ENCODE peak calls at places on chromosomes 7 and 10, in five cellular contexts. J is keratinocyte, F is right lobe of liver, V is heart right ventricle, Q is fibroblast of lung. E is an unnamed sample.
A peak's percentile ranks its signal among the peaks of the same experiment; 100 is the strongest.

GRCh38 chr7:131011976-131012375 is 278.0 kb upstream of the KLF14 start:
- DNase-seq in J (no peak), V (no peak), F (no peak), Q (peak; percentile 93), E (no peak)

GRCh38 chr7:131329176-131329570 is 1.5 kb downstream of the MKLN1 start:
- DNase-seq in J (no peak), F (peak; percentile 53), V (no peak), Q (peak; percentile 44), E (no peak)

GRCh38 chr10:631266-631665 is 58.2 kb downstream of the DIP2C start:
- DNase-seq in F (no peak), V (no peak), J (no peak), Q (no peak), E (no peak)

GRCh38 chr10:29736325-29737208 is 101.8 kb upstream of the SVIL start:
- DNase-seq in V (peak; percentile 46), Q (peak; percentile 59), J (no peak), F (peak; percentile 79), E (peak; percentile 11)

GRCh38 chr10:6128591-6129383 is 40.0 kb downstream of the RBM17 start:
- DNase-seq in J (no peak), F (no peak), Q (peak; percentile 73), V (no peak), E (no peak)

GRCh38 chr10:120394446-120394845 is 62.6 kb upstream of the PLPP4 start:
- DNase-seq in V (no peak), F (no peak), Q (no peak), J (no peak), E (no peak)

GRCh38 chr10:132279873-132280645 is 27.7 kb downstream of the STK32C start:
- DNase-seq in J (no peak), F (peak; percentile 7), Q (no peak), V (no peak), E (no peak)

GRCh38 chr7:118029881-118030422 is 154.0 kb upstream of the LSM8 start:
- DNase-seq in J (no peak), V (no peak), Q (no peak), F (no peak), E (no peak)

GRCh38 chr7:116956515-116956804 is 3.2 kb downstream of the ST7 start:
- DNase-seq in Q (no peak), V (no peak), F (no peak), J (no peak), E (no peak)

GRCh38 chr10:77301305-77301730 is 336.3 kb downstream of the KCNMA1 start:
- DNase-seq in Q (peak; percentile 48), V (no peak), F (no peak), J (no peak), E (no peak)

GRCh38 chr10:8283986-8284385 is 229.5 kb downstream of the GATA3 start:
- DNase-seq in F (no peak), V (no peak), J (no peak), Q (no peak), E (no peak)

GRCh38 chr7:116671681-116672595 is at the start of gene MET:
- DNase-seq in Q (peak; percentile 73), J (no peak), V (peak; percentile 77), F (peak; percentile 88), E (no peak)

GRCh38 chr7:131336956-131337355 is 9.3 kb downstream of the MKLN1 start:
- DNase-seq in V (no peak), Q (peak; percentile 44), J (no peak), F (no peak), E (no peak)

GRCh38 chr7:44974549-44974948 is 4.3 kb downstream of the MYO1G start:
- DNase-seq in J (no peak), F (no peak), Q (no peak), V (no peak), E (no peak)

GRCh38 chr10:5828725-5829124 is 15.5 kb upstream of the GDI2 start:
- DNase-seq in F (no peak), V (no peak), Q (no peak), J (no peak), E (no peak)

GRCh38 chr10:13414855-13415254 is 66.8 kb upstream of the SEPHS1 start:
- DNase-seq in Q (peak; percentile 12), J (no peak), V (no peak), F (peak; percentile 25), E (no peak)

GRCh38 chr10:61169294-61169693 is 225.3 kb upstream of the RHOBTB1 start:
- DNase-seq in V (peak; percentile 18), J (no peak), Q (no peak), F (no peak), E (no peak)

GRCh38 chr7:46534593-46535271 is 613.7 kb upstream of the IGFBP3 start:
- DNase-seq in J (no peak), V (peak; percentile 27), Q (peak; percentile 89), F (no peak), E (no peak)

GRCh38 chr7:112448891-112449290 is 1.4 kb upstream of the IFRD1 start:
- DNase-seq in V (no peak), J (no peak), Q (no peak), F (no peak), E (no peak)

GRCh38 chr10:132520147-132520811 is 17.3 kb upstream of the INPP5A start:
- DNase-seq in Q (peak; percentile 71), V (peak; percentile 65), F (no peak), J (no peak), E (no peak)

GRCh38 chr10:132563485-132564248 is 26.1 kb downstream of the INPP5A start:
- DNase-seq in V (no peak), Q (no peak), F (no peak), J (no peak), E (no peak)

GRCh38 chr7:1455241-1455939 is 3.9 kb downstream of the MICALL2 start:
- DNase-seq in Q (no peak), F (peak; percentile 73), J (no peak), V (no peak), E (no peak)

GRCh38 chr10:78429994-78430393 is 396.3 kb downstream of the RPS24 start:
- DNase-seq in J (no peak), F (no peak), Q (no peak), V (no peak), E (no peak)

GRCh38 chr10:78433063-78433717 is 399.5 kb downstream of the RPS24 start:
- DNase-seq in J (no peak), F (no peak), V (no peak), Q (no peak), E (no peak)

GRCh38 chr10:78434886-78435285 is 401.2 kb downstream of the RPS24 start:
- DNase-seq in F (no peak), J (no peak), V (no peak), Q (no peak), E (no peak)

GRCh38 chr10:78433722-78434535 is 400.3 kb downstream of the RPS24 start:
- DNase-seq in Q (no peak), J (no peak), F (no peak), V (no peak), E (no peak)

DNA sequence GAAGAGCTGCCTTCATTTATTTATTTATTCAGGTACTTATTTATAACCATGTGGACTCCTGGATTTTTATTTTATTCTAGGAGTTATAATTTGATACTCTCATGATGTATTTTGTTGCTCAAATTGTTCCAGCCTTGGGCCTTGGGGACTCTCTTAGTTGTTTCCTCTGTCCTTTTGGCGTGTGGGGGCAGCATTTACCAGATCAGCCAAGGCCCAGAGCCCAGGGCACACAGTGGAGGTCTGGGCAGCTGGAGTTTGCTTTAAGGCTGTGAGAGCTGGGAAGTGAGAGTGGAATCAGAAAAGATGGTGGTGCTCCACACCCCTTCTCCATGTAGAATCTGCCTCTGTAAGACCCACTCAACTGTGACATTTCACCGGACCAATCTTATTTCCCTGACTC is 398.9 kb downstream of the RPS24 start:
- DNase-seq in F (no peak), J (no peak), V (no peak), Q (peak; percentile 23), E (no peak)
- H3K27ac ChIP-seq in F (no peak overlapping the region), J (no peak overlapping the region), V (peak overlapping the region; percentile 29), Q (no peak overlapping the region), E (no peak overlapping the region)

GRCh38 chr7:157721468-157722136 is 384.8 kb downstream of the DNAJB6 start:
- DNase-seq in V (no peak), F (no peak), Q (no peak), J (no peak), E (no peak)

GRCh38 chr7:157719705-157720655 is 383.2 kb downstream of the DNAJB6 start:
- DNase-seq in Q (no peak), J (no peak), V (no peak), F (no peak), E (no peak)

GRCh38 chr7:157723205-157723604 is 386.4 kb downstream of the DNAJB6 start:
- DNase-seq in V (no peak), J (no peak), Q (no peak), F (no peak), E (no peak)

GRCh38 chr7:157719008-157719682 is 382.3 kb downstream of the DNAJB6 start:
- DNase-seq in J (no peak), V (no peak), F (no peak), Q (no peak), E (no peak)

GRCh38 chr7:157722137-157723060 is 385.6 kb downstream of the DNAJB6 start:
- DNase-seq in F (no peak), V (no peak), J (no peak), Q (no peak), E (no peak)
- H3K9me3 ChIP-seq in F (no peaks in the 10 kb centered on the region), V (no peaks in the 10 kb centered on the region), J (peaks cover 20% of the 10 kb centered on the region), Q (no peaks in the 10 kb centered on the region), E (no peaks in the 10 kb centered on the region)

GRCh38 chr7:41981046-41982040 is 255.7 kb downstream of the GLI3 start:
- DNase-seq in J (no peak), Q (no peak), V (no peak), F (no peak), E (no peak)

GRCh38 chr7:41977165-41977651 is 259.8 kb downstream of the GLI3 start:
- DNase-seq in Q (peak; percentile 83), V (peak; percentile 46), F (no peak), J (no peak), E (no peak)

GRCh38 chr7:41976411-41976810 is 260.6 kb downstream of the GLI3 start:
- DNase-seq in Q (no peak), F (no peak), V (no peak), J (no peak), E (no peak)

GRCh38 chr7:41978858-41979257 is 258.2 kb downstream of the GLI3 start:
- DNase-seq in Q (no peak), J (no peak), V (no peak), F (no peak), E (no peak)

GRCh38 chr7:41979834-41980307 is 257.1 kb downstream of the GLI3 start:
- DNase-seq in Q (peak; percentile 73), J (no peak), F (no peak), V (no peak), E (no peak)
- TF ChIP-seq CTCF in Q (peak; percentile 67), J (peak; percentile 71), F (peak; percentile 61), V (peak; percentile 68), E (peak; percentile 33)

GRCh38 chr10:102064868-102065560 is at the start of gene HPS6:
- DNase-seq in J (peak; percentile 71), Q (peak; percentile 88), F (peak; percentile 95), V (peak; percentile 90), E (peak; percentile 87)

GRCh38 chr10:102068216-102068615 is 3.1 kb downstream of the HPS6 start:
- DNase-seq in Q (no peak), J (no peak), F (peak; percentile 49), V (peak; percentile 22), E (no peak)

GRCh38 chr10:102065561-102066420 is 642 bp downstream of the HPS6 start:
- DNase-seq in J (no peak), F (peak; percentile 51), V (peak; percentile 21), Q (no peak), E (no peak)

GRCh38 chr10:102067091-102067916 is 2.2 kb downstream of the HPS6 start:
- DNase-seq in J (no peak), V (no peak), F (no peak), Q (no peak), E (no peak)

GRCh38 chr10:102066421-102067068 is 1.4 kb downstream of the HPS6 start:
- DNase-seq in V (no peak), Q (no peak), F (no peak), J (no peak), E (no peak)
- H3K27ac ChIP-seq in V (peak overlapping the region; percentile 96), Q (peak overlapping the region; percentile 9), F (no peak overlapping the region), J (no peak overlapping the region), E (peak overlapping the region; percentile 82)